ENCODE peak calls at places on chromosome 6, in nine cellular contexts. A is mammary epithelial cell, G is fibroblast of lung, Z is esophagus muscularis mucosa, F is left lung, Y is PC-3, J is esophagus squamous epithelium, H is IMR-90, D is cardiac muscle cell. I is an unnamed sample. For H3K27me3, the result is how much of the 10 kb centered on the place peaks cover.

GRCh38 chr6:79750806-79751205 is 119.7 kb downstream of the SH3BGRL2 start:
- DNase-seq in D (no peak), A (no peak), H (no peak), Y (no peak), Z (no peak), F (no peak), J (no peak), G (no peak), I (no peak)

GRCh38 chr6:166505133-166505905 is 81.2 kb downstream of the RAMACL start:
- DNase-seq in Z (no peak), G (no peak), H (no peak), F (no peak), J (no peak), D (no peak), Y (no peak), A (no peak), I (no peak)

GRCh38 chr6:117976030-117976651 is 69.1 kb downstream of the SLC35F1 start:
- DNase-seq in G (peak), H (peak), D (peak), F (no peak), J (no peak), Y (peak), A (peak), Z (no peak), I (peak)

GRCh38 chr6:12097791-12098190 is 85.7 kb downstream of the HIVEP1 start:
- DNase-seq in J (no peak), H (peak), Z (no peak), A (peak), D (no peak), G (peak), F (no peak), Y (peak), I (peak)

GRCh38 chr6:3894535-3895302 is 45.5 kb downstream of the FAM50B start:
- DNase-seq in A (no peak), J (no peak), D (no peak), F (no peak), Z (no peak), Y (no peak), H (no peak), G (no peak), I (no peak)

GRCh38 chr6:145498425-145498824 is 236.9 kb downstream of the EPM2A start:
- DNase-seq in J (no peak), G (peak), D (no peak), Z (no peak), A (no peak), F (no peak), H (no peak), Y (no peak), I (no peak)

GRCh38 chr6:127880452-127880851 is 20.4 kb downstream of the THEMIS start:
- DNase-seq in D (no peak), H (no peak), F (no peak), Z (no peak), Y (no peak), G (peak), J (no peak), A (peak), I (no peak)

GRCh38 chr6:12545837-12546658 is 170.5 kb upstream of the PHACTR1 start:
- DNase-seq in Y (peak), F (no peak), Z (no peak), H (peak), D (no peak), A (peak), G (peak), J (no peak), I (peak)

GRCh38 chr6:130046711-130047439 is 28.5 kb downstream of the L3MBTL3 start:
- DNase-seq in J (no peak), D (no peak), Z (no peak), F (no peak), G (peak), A (no peak), H (peak), Y (no peak), I (no peak)

GRCh38 chr6:22149081-22149480 is 147.8 kb downstream of the PRL start:
- DNase-seq in J (no peak), Z (no peak), D (no peak), H (no peak), A (no peak), F (no peak), G (peak), Y (no peak), I (no peak)

GRCh38 chr6:136347847-136348246 is 58.2 kb upstream of the BCLAF1 start:
- DNase-seq in G (no peak), J (no peak), Z (no peak), Y (no peak), A (peak), D (no peak), H (no peak), F (no peak), I (peak)

GRCh38 chr6:63975685-63976084 is 340.1 kb downstream of the PHF3 start:
- DNase-seq in J (no peak), Z (no peak), G (no peak), H (no peak), Y (no peak), D (no peak), A (no peak), F (no peak), I (peak)

GRCh38 chr6:160394654-160395035 is 46.5 kb downstream of the SLC22A3 start:
- DNase-seq in J (no peak), Z (no peak), Y (no peak), H (no peak), D (no peak), A (no peak), F (no peak), G (no peak), I (no peak)

GRCh38 chr6:153031335-153031955 is 28.9 kb upstream of the MTRF1L start:
- DNase-seq in A (peak), Y (peak), G (peak), J (no peak), F (no peak), H (peak), Z (no peak), D (no peak), I (peak)

GRCh38 chr6:140380371-140381218 is 1006.1 kb upstream of the CITED2 start:
- DNase-seq in F (no peak), A (peak), J (no peak), H (peak), Z (no peak), D (no peak), G (peak), Y (peak), I (peak)

GRCh38 chr6:163412345-163412744 is 2.2 kb upstream of the QKI start:
- DNase-seq in F (no peak), Y (no peak), D (no peak), G (no peak), Z (no peak), H (no peak), A (no peak), J (no peak), I (peak)

GRCh38 chr6:39200498-39201020 is 28.7 kb downstream of the KCNK5 start:
- DNase-seq in G (no peak), D (no peak), Z (no peak), F (no peak), H (no peak), Y (peak), A (no peak), J (no peak), I (no peak)

GRCh38 chr6:149131891-149132290 is 185.6 kb upstream of the TAB2 start:
- DNase-seq in Z (peak), A (no peak), F (no peak), D (no peak), G (no peak), J (no peak), Y (no peak), H (no peak), I (no peak)

GRCh38 chr6:138563650-138564049 is 64.4 kb upstream of the NHSL1 start:
- DNase-seq in J (no peak), D (no peak), A (peak), Z (no peak), Y (peak), F (no peak), H (no peak), G (no peak), I (peak)

GRCh38 chr6:21257125-21257524 is 336.4 kb upstream of the SOX4 start:
- DNase-seq in Y (no peak), Z (no peak), H (no peak), D (no peak), J (no peak), F (no peak), A (no peak), G (no peak), I (no peak)

GRCh38 chr6:87095056-87095527 is at the start of gene CGA:
- DNase-seq in J (no peak), Y (no peak), Z (no peak), D (no peak), H (no peak), A (no peak), G (peak), F (no peak), I (no peak)

GRCh38 chr6:12008366-12009179 is 3.5 kb upstream of the HIVEP1 start:
- DNase-seq in F (peak), J (peak), D (peak), A (peak), H (peak), Y (peak), Z (peak), G (peak), I (peak)

GRCh38 chr6:115691433-115691832 is 369.3 kb downstream of the FRK start:
- DNase-seq in F (no peak), G (no peak), Z (no peak), H (no peak), A (no peak), D (no peak), J (no peak), Y (no peak), I (no peak)

GRCh38 chr6:108687921-108688320 is 127.2 kb downstream of the FOXO3 start:
- DNase-seq in J (no peak), D (no peak), G (no peak), A (peak), Z (no peak), H (no peak), Y (no peak), F (no peak), I (peak)

GRCh38 chr6:116764961-116765841 is at the start of gene FAM162B:
- DNase-seq in D (peak), F (peak), J (no peak), A (peak), Z (no peak), H (peak), G (peak), Y (no peak), I (no peak)

GRCh38 chr6:75492769-75493168 is 831 bp downstream of the FILIP1 start:
- DNase-seq in J (no peak), H (no peak), Y (no peak), F (no peak), Z (no peak), G (no peak), A (no peak), D (no peak), I (no peak)

GRCh38 chr6:157762636-157763035 is 60.4 kb upstream of the SNX9 start:
- DNase-seq in Y (no peak), G (no peak), Z (peak), H (no peak), D (no peak), J (no peak), F (no peak), A (no peak), I (no peak)

GRCh38 chr6:11828185-11828897 is 49.7 kb upstream of the ADTRP start:
- DNase-seq in D (no peak), Y (no peak), Z (no peak), A (no peak), H (peak), G (no peak), J (no peak), F (no peak), I (no peak)

GRCh38 chr6:163198396-163198795 is 216.1 kb upstream of the QKI start:
- DNase-seq in F (no peak), Z (peak), A (no peak), H (no peak), G (no peak), J (no peak), Y (no peak), D (no peak), I (no peak)

GRCh38 chr6:73712536-73712935 is 16.5 kb downstream of the CD109 start:
- DNase-seq in H (peak), F (no peak), J (no peak), A (no peak), Y (no peak), G (no peak), D (no peak), Z (no peak), I (no peak)

GRCh38 chr6:71168233-71168765 is 120.3 kb upstream of the OGFRL1 start:
- DNase-seq in F (no peak), A (no peak), H (no peak), D (no peak), Z (no peak), J (no peak), Y (no peak), G (peak), I (no peak)

GRCh38 chr6:111614833-111615582 is 9.3 kb upstream of the TRAF3IP2 start:
- DNase-seq in H (no peak), Z (no peak), F (no peak), J (no peak), A (no peak), Y (no peak), D (peak), G (no peak), I (no peak)

GRCh38 chr6:145631374-145631773 is 103.9 kb downstream of the EPM2A start:
- DNase-seq in F (no peak), G (no peak), H (no peak), A (no peak), J (no peak), Z (no peak), Y (no peak), D (no peak), I (no peak)

GRCh38 chr6:45493761-45494160 is 116.0 kb upstream of the SUPT3H start:
- DNase-seq in Z (no peak), H (no peak), F (no peak), Y (peak), J (no peak), A (no peak), D (no peak), G (no peak), I (no peak)

GRCh38 chr6:133244502-133244901 is 3.3 kb downstream of the EYA4 start:
- DNase-seq in Z (no peak), G (no peak), J (no peak), A (no peak), Y (no peak), F (no peak), H (no peak), D (no peak), I (no peak)

GRCh38 chr6:14200047-14200446 is 82.5 kb downstream of the CD83 start:
- DNase-seq in H (peak), Z (no peak), Y (peak), F (no peak), D (no peak), A (peak), G (peak), J (no peak), I (peak)

GRCh38 chr6:52587001-52587400 is 10.1 kb upstream of the TRAM2 start:
- DNase-seq in Y (no peak), H (no peak), J (no peak), F (no peak), Z (no peak), A (no peak), D (no peak), G (no peak), I (no peak)

GRCh38 chr6:95690328-95690727 is 113.0 kb downstream of the MANEA start:
- DNase-seq in D (no peak), Z (no peak), H (no peak), F (no peak), J (no peak), G (no peak), Y (peak), A (no peak), I (no peak)

GRCh38 chr6:7051780-7052440 is 55.9 kb upstream of the RREB1 start:
- DNase-seq in G (peak), Z (no peak), D (peak), Y (peak), F (peak), A (no peak), H (no peak), J (no peak), I (peak)

GRCh38 chr6:5063617-5064016 is 21.5 kb upstream of the PPP1R3G start:
- DNase-seq in G (no peak), F (no peak), D (no peak), Y (no peak), Z (no peak), H (no peak), A (no peak), J (no peak), I (no peak)

GRCh38 chr6:5058254-5058653 is 26.9 kb upstream of the PPP1R3G start:
- DNase-seq in A (no peak), Z (no peak), J (no peak), F (no peak), D (no peak), Y (peak), G (peak), H (no peak), I (no peak)

GRCh38 chr6:5055118-5055517 is 30.0 kb upstream of the PPP1R3G start:
- DNase-seq in J (no peak), G (no peak), H (no peak), D (no peak), Z (no peak), F (no peak), Y (no peak), A (no peak), I (no peak)

GRCh38 chr6:5061152-5061551 is 24.0 kb upstream of the PPP1R3G start:
- DNase-seq in D (no peak), Z (no peak), H (no peak), J (no peak), G (no peak), A (no peak), F (no peak), Y (no peak), I (no peak)

GRCh38 chr6:5059036-5059896 is 25.9 kb upstream of the PPP1R3G start:
- DNase-seq in A (no peak), G (no peak), Y (no peak), H (no peak), J (no peak), Z (no peak), F (no peak), D (no peak), I (no peak)
- TF ChIP-seq CTCF in A (no peak), G (no peak), Y (no peak), H (no peak), J (no peak), Z (no peak), F (no peak), D (no peak), I (no peak)

GRCh38 chr6:110282412-110282811 is 75.7 kb downstream of the METTL24 start:
- DNase-seq in J (no peak), Z (no peak), D (no peak), G (no peak), A (no peak), F (no peak), H (no peak), Y (no peak), I (no peak)
- H3K4me3 ChIP-seq in J (no peak), Z (no peak), D (no peak), G (no peak), A (no peak), F (no peak), H (no peak), Y (no peak), I (no peak)

DNA sequence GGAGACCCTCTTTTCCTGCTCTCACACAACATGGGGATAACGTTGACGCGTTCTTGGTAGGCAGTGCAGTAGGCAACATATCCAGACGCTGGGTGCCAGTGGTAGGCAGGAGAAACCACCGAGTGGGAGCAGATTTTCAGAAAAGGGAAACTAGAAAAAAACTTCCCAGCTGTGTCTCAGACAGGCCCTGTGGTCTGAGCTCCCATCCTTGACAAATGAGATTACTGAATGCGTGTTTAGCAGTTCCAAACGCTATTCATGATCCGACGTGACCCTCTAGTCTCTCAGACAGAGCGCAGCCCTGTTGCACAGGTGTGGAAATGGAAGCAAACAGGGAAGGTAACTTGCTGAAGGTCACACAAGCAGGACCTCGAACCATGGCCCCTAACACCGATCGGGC is 83.9 kb upstream of the DUSP22 start:
- DNase-seq in G (no peak), D (no peak), J (no peak), F (no peak), Z (no peak), H (no peak), Y (no peak), A (no peak), I (no peak)
- H3K27me3 ChIP-seq in G (under half), D (under half), J (under half), F (under half), Z (half or more), H (under half), Y (under half), A (under half), I (under half)

GRCh38 chr6:161837854-161838253 is 564.0 kb upstream of the AGPAT4 start:
- DNase-seq in F (no peak), Y (no peak), H (no peak), A (no peak), J (no peak), D (no peak), G (peak), Z (peak), I (peak)

GRCh38 chr6:161835426-161836029 is 561.7 kb upstream of the AGPAT4 start:
- DNase-seq in H (no peak), Z (peak), J (no peak), F (no peak), Y (no peak), A (no peak), D (no peak), G (no peak), I (no peak)

GRCh38 chr6:161838306-161839035 is 564.6 kb upstream of the AGPAT4 start:
- DNase-seq in J (no peak), D (peak), Z (peak), G (no peak), Y (no peak), F (peak), H (no peak), A (no peak), I (no peak)

GRCh38 chr6:161837449-161837735 is 563.5 kb upstream of the AGPAT4 start:
- DNase-seq in Y (no peak), J (no peak), A (no peak), D (no peak), G (no peak), F (no peak), H (no peak), Z (no peak), I (no peak)

GRCh38 chr6:161836643-161837448 is 563.0 kb upstream of the AGPAT4 start:
- DNase-seq in Z (peak), H (no peak), D (peak), J (no peak), G (peak), Y (peak), F (no peak), A (no peak), I (no peak)
- TF ChIP-seq CTCF in Z (no peak), H (no peak), D (peak), J (peak), G (peak), Y (peak), F (no peak), A (peak), I (no peak)

DNA sequence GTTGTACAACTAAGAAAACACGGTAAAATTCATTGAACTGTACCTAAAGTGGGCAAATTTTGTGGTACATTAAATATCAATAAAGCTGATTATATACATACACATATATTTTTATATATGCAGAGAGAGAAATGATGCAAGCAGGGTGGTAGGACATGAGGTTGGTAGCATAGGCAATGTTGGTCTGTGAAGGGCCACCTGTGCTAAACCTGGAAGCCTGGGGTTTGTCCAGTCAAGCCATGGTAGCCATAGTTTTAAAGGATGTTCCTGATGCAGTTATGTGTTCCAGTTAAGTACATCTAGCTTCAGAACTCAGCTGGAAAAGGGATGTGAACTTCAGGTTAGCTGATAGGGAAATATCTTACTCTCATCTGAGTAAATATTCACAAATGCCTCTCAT is 60.1 kb downstream of the TRIM38 start:
- DNase-seq in F (no peak), A (no peak), H (no peak), G (no peak), Z (no peak), J (no peak), D (no peak), Y (no peak), I (no peak)
- H3K4me3 ChIP-seq in F (no peak), A (no peak), H (no peak), G (no peak), Z (no peak), J (no peak), D (no peak), Y (peak), I (no peak)

GRCh38 chr6:10417681-10418104 is 2.8 kb upstream of the TFAP2A start:
- DNase-seq in J (no peak), Y (no peak), D (no peak), A (peak), F (no peak), H (no peak), G (no peak), Z (no peak), I (no peak)

GRCh38 chr6:10418361-10418861 is 3.5 kb upstream of the TFAP2A start:
- DNase-seq in Z (no peak), A (peak), Y (no peak), J (no peak), F (no peak), H (no peak), G (no peak), D (no peak), I (no peak)

GRCh38 chr6:10420546-10421507 is 6.0 kb upstream of the TFAP2A start:
- DNase-seq in G (no peak), D (peak), Z (no peak), H (no peak), J (no peak), A (no peak), Y (no peak), F (no peak), I (no peak)

GRCh38 chr6:10419749-10420545 is 5.1 kb upstream of the TFAP2A start:
- DNase-seq in G (no peak), Y (peak), Z (no peak), J (no peak), A (peak), F (no peak), D (no peak), H (no peak), I (peak)

GRCh38 chr6:10418862-10419748 is 4.2 kb upstream of the TFAP2A start:
- DNase-seq in A (peak), G (peak), J (no peak), Y (peak), F (no peak), H (peak), D (no peak), Z (no peak), I (peak)
- H3K27me3 ChIP-seq in A (under half), G (half or more), J (under half), Y (under half), F (half or more), H (half or more), D (half or more), Z (half or more), I (under half)

GRCh38 chr6:28771401-28772267 is 152.2 kb downstream of the TRIM27 start:
- DNase-seq in Y (no peak), A (peak), Z (peak), G (no peak), D (peak), J (no peak), F (no peak), H (no peak), I (peak)
- TF ChIP-seq CTCF in Y (peak), A (peak), Z (no peak), G (no peak), D (no peak), J (no peak), F (no peak), H (no peak), I (no peak)